ENCODE peak calls at places on chromosomes 1 and 21, in four cellular contexts. One of them, this sample, is unnamed.

GRCh38 chr1:78831731-78832360 is 174.7 kb downstream of the ADGRL4 start:
- DNase-seq in IMR-90: peak
- DNase-seq in mucosa of descending colon: no peak
- DNase-seq in ovary: no peak
- DNase-seq in this sample: no peak

GRCh38 chr21:44508426-44508710 is 31.6 kb downstream of the KRTAP10-1 start:
- DNase-seq in IMR-90: no peak
- DNase-seq in ovary: no peak
- DNase-seq in mucosa of descending colon: no peak
- DNase-seq in this sample: no peak

GRCh38 chr1:94927405-94928175 is 680 bp upstream of the CNN3 start:
- DNase-seq in IMR-90: peak
- DNase-seq in ovary: no peak
- DNase-seq in mucosa of descending colon: peak
- DNase-seq in this sample: no peak

GRCh38 chr1:200628223-200628868 is 7.8 kb upstream of the KIF14 start:
- DNase-seq in IMR-90: no peak
- DNase-seq in ovary: no peak
- DNase-seq in mucosa of descending colon: peak
- DNase-seq in this sample: peak

GRCh38 chr21:38913120-38913975 is 107.6 kb downstream of the ETS2 start:
- DNase-seq in mucosa of descending colon: peak
- DNase-seq in IMR-90: peak
- DNase-seq in ovary: peak
- DNase-seq in this sample: no peak

GRCh38 chr1:156592910-156593732 is 1.5 kb downstream of the NAXE start:
- DNase-seq in mucosa of descending colon: no peak
- DNase-seq in ovary: no peak
- DNase-seq in IMR-90: no peak
- DNase-seq in this sample: no peak

GRCh38 chr1:202981939-202982338 is 14.9 kb upstream of the CYB5R1 start:
- DNase-seq in IMR-90: no peak
- DNase-seq in ovary: no peak
- DNase-seq in mucosa of descending colon: no peak
- DNase-seq in this sample: no peak

GRCh38 chr21:34227386-34227852 is 136.4 kb upstream of the KCNE2 start:
- DNase-seq in ovary: peak
- DNase-seq in mucosa of descending colon: no peak
- DNase-seq in IMR-90: peak
- DNase-seq in this sample: no peak

GRCh38 chr1:166721145-166721544 is 118.1 kb upstream of the POGK start:
- DNase-seq in mucosa of descending colon: no peak
- DNase-seq in IMR-90: no peak
- DNase-seq in ovary: no peak
- DNase-seq in this sample: no peak

GRCh38 chr1:167128261-167129227 is 34.7 kb downstream of the STYXL2 start:
- DNase-seq in ovary: no peak
- DNase-seq in IMR-90: no peak
- DNase-seq in mucosa of descending colon: no peak
- DNase-seq in this sample: no peak

GRCh38 chr1:201561195-201561564 is 22.3 kb downstream of the NAV1 start:
- DNase-seq in IMR-90: peak
- DNase-seq in mucosa of descending colon: no peak
- DNase-seq in ovary: no peak
- DNase-seq in this sample: no peak

GRCh38 chr1:1593834-1594601 is 5.9 kb downstream of the FNDC10 start:
- DNase-seq in ovary: no peak
- DNase-seq in IMR-90: no peak
- DNase-seq in mucosa of descending colon: no peak
- DNase-seq in this sample: no peak

DNA sequence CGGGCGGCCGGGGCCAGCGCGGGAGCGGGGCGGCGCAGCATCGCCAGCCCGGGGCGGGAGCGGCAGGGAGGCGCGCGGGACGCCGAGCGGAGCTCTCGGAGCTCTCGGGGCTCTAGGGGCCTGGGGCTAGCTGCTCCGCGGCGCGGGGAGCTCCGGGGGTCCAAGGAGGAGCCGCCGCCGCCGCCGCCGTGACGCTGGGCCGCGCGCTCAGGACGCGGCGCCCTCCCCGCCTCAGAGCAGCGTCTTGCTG is 147 bp downstream of the CLSTN1 start:
- DNase-seq in IMR-90: no peak
- DNase-seq in mucosa of descending colon: no peak
- DNase-seq in ovary: no peak
- DNase-seq in this sample: no peak
- TF ChIP-seq CTCF in IMR-90: no peak
- TF ChIP-seq CTCF in mucosa of descending colon: no peak
- TF ChIP-seq CTCF in ovary: no peak
- TF ChIP-seq CTCF in this sample: no peak

GRCh38 chr1:205456383-205456867 is 580 bp upstream of the BLACAT1 start:
- DNase-seq in IMR-90: no peak
- DNase-seq in mucosa of descending colon: no peak
- DNase-seq in ovary: no peak
- DNase-seq in this sample: no peak
- H3K4me3 ChIP-seq in IMR-90: no peak
- H3K4me3 ChIP-seq in mucosa of descending colon: no peak
- H3K4me3 ChIP-seq in ovary: no peak
- H3K4me3 ChIP-seq in this sample: no peak

GRCh38 chr1:151281969-151282882 is at the start of gene ZNF687:
- DNase-seq in IMR-90: peak
- DNase-seq in mucosa of descending colon: peak
- DNase-seq in ovary: peak
- DNase-seq in this sample: peak
- TF ChIP-seq CTCF in IMR-90: no peak
- TF ChIP-seq CTCF in mucosa of descending colon: no peak
- TF ChIP-seq CTCF in ovary: peak
- TF ChIP-seq CTCF in this sample: no peak

GRCh38 chr1:19315378-19316206 is 3.5 kb downstream of the SLC66A1 start:
- DNase-seq in IMR-90: peak
- DNase-seq in mucosa of descending colon: no peak
- DNase-seq in ovary: no peak
- DNase-seq in this sample: peak
- H3K4me3 ChIP-seq in IMR-90: no peak
- H3K4me3 ChIP-seq in mucosa of descending colon: no peak
- H3K4me3 ChIP-seq in ovary: no peak
- H3K4me3 ChIP-seq in this sample: no peak

This sample was measured in GM12864.